ENCODE peak calls at places on chromosome 20, in ten cellular contexts. X is PC-9; W is activated CD8-positive, alpha-beta T cell treated with anti-CD3 and anti-CD28 coated beads for 36 hours; A is astrocyte of the spinal cord; Z is heart right ventricle; N is cardiac fibroblast; L is mesothelial cell of epicardium; I is nephron progenitor cell; G is HCT116; C is PC-3. E is an unnamed sample.

GRCh38 chr20:7029005-7029404 is 261.5 kb downstream of the BMP2 start:
- DNase-seq in W (no peak), N (no peak), L (no peak), G (no peak), C (no peak), A (no peak), Z (no peak), I (no peak), X (no peak), E (no peak)

GRCh38 chr20:64220420-64220819 is 35.1 kb upstream of the PCMTD2 start:
- DNase-seq in Z (no peak), N (no peak), A (no peak), I (no peak), G (no peak), L (no peak), X (no peak), W (no peak), C (no peak), E (no peak)

GRCh38 chr20:9439806-9440205 is 74.6 kb upstream of the LAMP5 start:
- DNase-seq in X (no peak), I (no peak), N (no peak), C (no peak), A (no peak), W (no peak), Z (no peak), G (no peak), L (no peak), E (no peak)

GRCh38 chr20:51402201-51402600 is 140.3 kb downstream of the NFATC2 start:
- DNase-seq in X (peak; percentile 34), L (no peak), N (no peak), A (peak; percentile 47), W (peak; percentile 59), I (no peak), Z (no peak), C (no peak), G (no peak), E (no peak)

GRCh38 chr20:48286571-48287551 is 501.6 kb upstream of the SULF2 start:
- DNase-seq in A (no peak), X (no peak), L (no peak), I (no peak), N (peak; percentile 11), G (no peak), C (no peak), Z (no peak), W (no peak), E (no peak)

GRCh38 chr20:25090492-25091429 is 8.8 kb upstream of the VSX1 start:
- DNase-seq in Z (no peak), L (no peak), A (no peak), G (no peak), N (no peak), W (peak; percentile 87), X (no peak), C (peak; percentile 49), I (no peak), E (no peak)

GRCh38 chr20:24836900-24837299 is 112.2 kb upstream of the CST7 start:
- DNase-seq in G (no peak), L (no peak), X (no peak), A (no peak), W (no peak), N (no peak), I (no peak), Z (no peak), C (no peak), E (no peak)

GRCh38 chr20:38782275-38782674 is 23.2 kb upstream of the PPP1R16B start:
- DNase-seq in G (no peak), N (no peak), C (no peak), W (no peak), A (no peak), X (no peak), I (no peak), L (no peak), Z (no peak), E (no peak)

GRCh38 chr20:57689745-57690481 is 19.9 kb downstream of the PMEPA1 start:
- DNase-seq in A (no peak), N (no peak), X (no peak), L (no peak), C (no peak), W (no peak), Z (no peak), G (no peak), I (no peak), E (no peak)

GRCh38 chr20:60467771-60468170 is 509.5 kb downstream of the CDH26 start:
- DNase-seq in L (no peak), I (no peak), C (no peak), G (no peak), W (no peak), Z (no peak), N (no peak), A (no peak), X (no peak), E (no peak)

GRCh38 chr20:44448753-44449546 is 26.7 kb upstream of the TTPAL start:
- DNase-seq in A (no peak), N (peak; percentile 28), X (no peak), G (peak; percentile 16), Z (no peak), I (peak; percentile 31), C (peak; percentile 28), L (no peak), W (peak; percentile 28), E (no peak)

GRCh38 chr20:36839150-36839549 is 36.8 kb upstream of the TLDC2 start:
- DNase-seq in Z (no peak), C (no peak), G (no peak), W (no peak), L (no peak), N (no peak), A (no peak), X (no peak), I (no peak), E (no peak)

GRCh38 chr20:52150440-52151258 is 40.9 kb downstream of the ZFP64 start:
- DNase-seq in Z (no peak), W (peak; percentile 24), G (peak; percentile 33), A (peak; percentile 56), I (peak; percentile 29), C (peak; percentile 76), L (no peak), X (peak; percentile 9), N (peak; percentile 70), E (peak; percentile 26)

GRCh38 chr20:184288-184687 is 5.2 kb downstream of the DEFB128 start:
- DNase-seq in L (no peak), X (no peak), A (no peak), I (no peak), N (no peak), G (no peak), Z (no peak), W (no peak), C (no peak), E (no peak)

DNA sequence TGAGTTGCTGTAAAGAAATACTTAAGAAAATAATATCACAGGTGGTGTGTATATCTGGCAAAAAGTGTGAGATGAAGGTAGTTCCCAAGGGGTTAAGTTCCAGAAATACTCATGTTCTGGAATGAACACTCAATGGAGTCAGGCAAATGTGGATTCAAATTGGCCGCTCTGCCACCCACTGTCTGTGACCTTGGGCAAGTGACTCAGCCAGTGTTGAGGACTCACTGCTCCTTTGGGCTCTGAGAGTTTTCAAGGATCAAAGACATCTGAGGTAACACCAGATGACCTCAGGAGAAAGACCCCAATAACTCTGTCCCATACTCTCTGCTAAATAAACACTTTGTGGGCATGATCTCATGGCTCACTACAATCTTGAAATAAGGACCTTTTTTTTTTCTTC is 59.2 kb upstream of the EYA2 start:
- DNase-seq in I (no peak), L (no peak), C (no peak), W (no peak), Z (no peak), X (no peak), N (peak; percentile 9), A (no peak), G (no peak), E (no peak)
- TF ChIP-seq CTCF in I (no peak), L (no peak), C (no peak), W (no peak), Z (no peak), X (no peak), N (no peak), A (no peak), G (no peak), E (no peak)

GRCh38 chr20:19789446-19789845 is 31.4 kb downstream of the RIN2 start:
- DNase-seq in N (peak; percentile 13), X (no peak), W (no peak), I (no peak), A (no peak), L (no peak), C (no peak), G (no peak), Z (no peak), E (no peak)
- TF ChIP-seq CTCF in N (no peak), X (no peak), W (no peak), I (no peak), A (no peak), L (no peak), C (no peak), G (no peak), Z (no peak), E (peak; percentile 21)

DNA sequence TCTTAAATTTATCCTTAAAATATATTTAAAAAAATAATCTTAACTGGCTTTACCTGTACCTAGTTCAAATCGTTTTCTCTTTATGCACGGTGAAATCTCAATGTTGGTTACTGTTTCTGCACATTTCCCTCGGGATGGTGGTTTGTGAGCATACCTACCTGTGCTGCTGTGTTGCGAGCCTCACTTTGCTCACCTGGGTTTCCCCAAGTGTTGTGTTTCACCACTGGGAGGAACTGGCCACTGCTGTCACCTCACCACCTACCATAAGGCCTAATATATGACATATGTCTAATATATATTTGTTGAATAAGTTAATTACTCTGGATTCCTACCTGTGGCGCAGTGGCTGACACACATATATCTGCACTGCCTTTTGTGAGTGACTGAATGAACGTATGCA is 493.5 kb upstream of the FLRT3 start:
- DNase-seq in N (no peak), W (no peak), G (no peak), A (no peak), C (no peak), L (no peak), Z (no peak), I (no peak), X (no peak), E (no peak)
- TF ChIP-seq CTCF in N (no peak), W (no peak), G (no peak), A (no peak), C (no peak), L (no peak), Z (no peak), I (no peak), X (no peak), E (no peak)

DNA sequence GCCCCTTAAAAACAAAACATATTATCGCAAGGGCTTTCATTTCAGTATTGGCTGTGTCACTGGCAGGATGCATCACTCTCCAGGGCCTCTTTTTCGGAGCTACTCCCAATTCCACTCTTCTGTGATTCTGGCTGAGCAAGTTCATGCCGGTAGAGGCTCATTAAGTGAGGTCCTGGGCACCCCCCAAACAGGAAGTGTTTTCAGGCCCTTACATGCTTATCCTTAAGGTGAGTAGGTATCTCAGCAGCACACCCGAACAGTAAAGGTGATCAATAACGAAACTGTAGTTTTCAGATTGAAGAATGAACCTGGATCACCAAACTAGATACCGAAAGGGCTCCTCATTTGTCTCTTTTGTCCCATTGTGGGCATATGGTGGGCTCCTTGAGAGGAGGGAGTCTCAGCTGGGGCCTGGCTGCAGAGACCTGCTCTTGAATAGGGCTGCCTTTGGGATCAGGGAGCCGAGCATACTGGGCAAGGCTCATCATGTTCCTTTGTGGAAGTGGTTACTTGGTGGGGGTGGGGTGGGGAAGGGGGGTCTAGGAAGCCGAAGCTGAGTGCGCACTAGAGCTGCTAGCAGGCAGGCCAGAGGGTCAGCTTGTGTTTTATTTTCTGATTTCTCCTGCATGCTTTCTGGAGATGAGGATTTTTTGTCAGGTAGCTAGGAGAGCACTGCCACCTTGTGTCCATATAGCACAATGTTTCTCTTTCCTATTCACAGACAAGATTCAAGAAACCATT is 65.2 kb downstream of the CDS2 start:
- DNase-seq in W (peak; percentile 59), X (peak; percentile 39), N (peak; percentile 89), I (peak; percentile 37), A (peak; percentile 77), L (no peak), Z (no peak), G (peak; percentile 51), C (peak; percentile 82), E (peak; percentile 87)
- TF ChIP-seq CTCF in W (peak; percentile 75), X (peak; percentile 87), N (peak; percentile 70), I (peak; percentile 69), A (peak; percentile 67), L (peak; percentile 78), Z (peak; percentile 85), G (peak; percentile 74), C (peak; percentile 87), E (peak; percentile 94)

E was measured in foreskin keratinocyte.